ENCODE peak calls at places on chromosomes 7 and 10, in seven cellular contexts. F is GDM1; Y is NCI-H1694; J is NCI-H446 treated with DMSO at 0.1 percent for 48 hours; A is effector memory CD4-positive, alpha-beta T cell; M is activated CD8-positive, alpha-beta memory T cell treated with anti-CD3 and anti-CD28 coated beads for 48 hours; V is LHCN-M2. X is an unnamed sample.
A peak's percentile ranks its signal among the peaks of the same experiment; 100 is the strongest.

GRCh38 chr10:74991435-74991834 is 120.0 kb upstream of the SAMD8 start:
- DNase-seq in F (no peak), Y (no peak), J (no peak), A (no peak), M (no peak), V (peak; percentile 35), X (peak; percentile 22)

GRCh38 chr10:70478191-70479160 is at the start of gene PALD1:
- DNase-seq in F (peak; percentile 72), Y (no peak), J (peak; percentile 5), A (no peak), M (no peak), V (no peak), X (peak; percentile 36)

GRCh38 chr7:129768614-129769399 is 157.3 kb downstream of the NRF1 start:
- DNase-seq in F (no peak), Y (no peak), J (no peak), A (no peak), M (no peak), V (no peak), X (no peak)

GRCh38 chr10:28429573-28430216 is 103.2 kb upstream of the WAC start:
- DNase-seq in F (no peak), Y (no peak), J (no peak), A (no peak), M (no peak), V (peak; percentile 38), X (peak; percentile 74)

GRCh38 chr10:133318494-133319127 is 9.9 kb downstream of the ZNF511 start:
- DNase-seq in F (peak; percentile 70), Y (no peak), J (no peak), A (peak; percentile 56), M (peak; percentile 41), V (peak; percentile 28), X (no peak)

GRCh38 chr7:41792099-41792498 is 89.2 kb upstream of the INHBA start:
- DNase-seq in F (no peak), Y (no peak), J (no peak), A (no peak), M (no peak), V (peak; percentile 11), X (peak; percentile 80)

GRCh38 chr7:51253157-51253556 is 63.5 kb downstream of the COBL start:
- DNase-seq in F (no peak), Y (no peak), J (no peak), A (no peak), M (no peak), V (peak; percentile 32), X (no peak)

GRCh38 chr10:132574783-132575319 is 37.3 kb downstream of the INPP5A start:
- DNase-seq in F (no peak), Y (no peak), J (no peak), A (no peak), M (no peak), V (no peak), X (peak; percentile 62)

GRCh38 chr7:618539-619355 is 99.1 kb upstream of the PDGFA start:
- DNase-seq in F (peak; percentile 82), Y (no peak), J (no peak), A (peak; percentile 47), M (no peak), V (no peak), X (no peak)

GRCh38 chr7:80974396-80975358 is 55.8 kb upstream of the SEMA3C start:
- DNase-seq in F (no peak), Y (no peak), J (no peak), A (no peak), M (no peak), V (no peak), X (no peak)

GRCh38 chr10:96130326-96130758 is 245 bp downstream of the ZNF518A start:
- DNase-seq in F (peak; percentile 77), Y (peak; percentile 57), J (peak; percentile 76), A (peak; percentile 58), M (no peak), V (peak; percentile 83), X (peak; percentile 84)

GRCh38 chr7:68309806-68310205 is 1288.5 kb upstream of the AUTS2 start:
- DNase-seq in F (no peak), Y (no peak), J (no peak), A (no peak), M (no peak), V (no peak), X (peak; percentile 4)

GRCh38 chr7:93053209-93053945 is 64.4 kb downstream of the SAMD9 start:
- DNase-seq in F (no peak), Y (no peak), J (no peak), A (no peak), M (no peak), V (no peak), X (no peak)

GRCh38 chr7:120949393-120949799 is 1.2 kb upstream of the ING3 start:
- DNase-seq in F (no peak), Y (no peak), J (no peak), A (no peak), M (no peak), V (no peak), X (peak; percentile 17)

GRCh38 chr10:127039435-127039834 is 134.2 kb downstream of the DOCK1 start:
- DNase-seq in F (no peak), Y (no peak), J (no peak), A (no peak), M (no peak), V (no peak), X (no peak)

GRCh38 chr10:114174462-114175190 is 623 bp upstream of the CCDC186 start:
- DNase-seq in F (no peak), Y (no peak), J (no peak), A (no peak), M (no peak), V (peak; percentile 47), X (peak; percentile 12)

GRCh38 chr10:132546567-132547420 is 9.2 kb downstream of the INPP5A start:
- DNase-seq in F (no peak), Y (no peak), J (no peak), A (no peak), M (no peak), V (no peak), X (no peak)

GRCh38 chr10:78283069-78283682 is 249.5 kb downstream of the RPS24 start:
- DNase-seq in F (no peak), Y (no peak), J (no peak), A (no peak), M (no peak), V (no peak), X (no peak)

GRCh38 chr10:108064856-108065255 is 900.4 kb upstream of the SORCS1 start:
- DNase-seq in F (no peak), Y (no peak), J (no peak), A (no peak), M (no peak), V (no peak), X (peak; percentile 13)

GRCh38 chr7:30466266-30466665 is 12.3 kb downstream of the NOD1 start:
- DNase-seq in F (no peak), Y (no peak), J (peak; percentile 48), A (no peak), M (no peak), V (peak; percentile 70), X (peak; percentile 25)

GRCh38 chr10:12348341-12348869 is 942 bp upstream of the CAMK1D start:
- DNase-seq in F (no peak), Y (no peak), J (no peak), A (no peak), M (no peak), V (no peak), X (no peak)

GRCh38 chr7:35519971-35520809 is 174.7 kb downstream of the HERPUD2 start:
- DNase-seq in F (peak; percentile 39), Y (peak; percentile 84), J (peak; percentile 27), A (peak; percentile 8), M (peak; percentile 41), V (peak; percentile 71), X (peak; percentile 72)

GRCh38 chr10:2262878-2263277 is 525.6 kb upstream of the ADARB2 start:
- DNase-seq in F (no peak), Y (no peak), J (no peak), A (no peak), M (no peak), V (no peak), X (no peak)

X was measured in RPMI7951.